ENCODE peak calls at places on chromosomes 11 and 22, in five cellular contexts. B is activated T-helper 1 cell treated with anti-CD3 and anti-CD28 coated beads, Interleukin-12 subunit alpha, Interleukin-12 subunit beta, Interleukin-2, Interleukin-4 antibody, amounts not matched to agents 30 ng/mL and 10 ng/mL and 1 ng/mL, durations not matched to agents 14 hours and 24 hours and 36 hours; F is stimulated activated effector memory CD8-positive, alpha-beta T cell treated with anti-CD3 and anti-CD28 coated beads, Interleukin-12 subunit alpha, Interleukin-12 subunit beta, amount 100 ng/mL, for 72 hours; G is GM18507; Q is T-cell. M is an unnamed sample.

GRCh38 chr11:47508595-47509555 is 44.1 kb downstream of the CELF1 start:
- DNase-seq in G (no peak), Q (no peak), F (no peak), B (no peak), M (no peak)

GRCh38 chr11:93552874-93553273 is 9.7 kb upstream of the SMCO4 start:
- DNase-seq in F (no peak), G (no peak), Q (no peak), B (no peak), M (no peak)

GRCh38 chr11:64934765-64935633 is 694 bp downstream of the GPHA2 start:
- DNase-seq in F (no peak), B (no peak), G (no peak), Q (no peak), M (no peak)

GRCh38 chr11:74849525-74850391 is 99.1 kb downstream of the XRRA1 start:
- DNase-seq in F (no peak), G (no peak), B (no peak), Q (no peak), M (no peak)

GRCh38 chr11:68189888-68190287 is 23.2 kb downstream of the KMT5B start:
- DNase-seq in G (no peak), Q (no peak), B (no peak), F (no peak), M (no peak)

GRCh38 chr11:79438631-79439429 is 2.0 kb downstream of the TENM4 start:
- DNase-seq in F (no peak), B (no peak), G (no peak), Q (no peak), M (no peak)

GRCh38 chr22:39169797-39170466 is 17.5 kb upstream of the CBX7 start:
- DNase-seq in B (no peak), F (no peak), G (no peak), Q (no peak), M (no peak)

GRCh38 chr22:37657590-37658132 is 862 bp upstream of the PDXP start:
- DNase-seq in Q (no peak), G (no peak), F (no peak), B (no peak), M (peak)

GRCh38 chr11:92978226-92979111 is 9.0 kb downstream of the MTNR1B start:
- DNase-seq in B (no peak), F (no peak), G (no peak), Q (no peak), M (no peak)

GRCh38 chr11:2631161-2631560 is 68.6 kb downstream of the KCNQ1OT1 start:
- DNase-seq in B (no peak), Q (no peak), G (no peak), F (no peak), M (no peak)

GRCh38 chr11:93484716-93485115 is 58.5 kb downstream of the SMCO4 start:
- DNase-seq in B (no peak), Q (no peak), F (no peak), G (no peak), M (no peak)

GRCh38 chr11:102560555-102561011 is 30.0 kb upstream of the MMP7 start:
- DNase-seq in Q (no peak), G (no peak), B (no peak), F (no peak), M (no peak)

GRCh38 chr11:65945941-65946558 is 770 bp downstream of the TSGA10IP start:
- DNase-seq in Q (no peak), B (no peak), F (no peak), G (no peak), M (no peak)

GRCh38 chr11:69841170-69841858 is 22.1 kb upstream of the FGF3 start:
- DNase-seq in B (no peak), G (no peak), F (no peak), Q (no peak), M (no peak)

GRCh38 chr11:8222820-8223512 is 40.7 kb downstream of the LMO1 start:
- DNase-seq in B (no peak), F (no peak), Q (no peak), G (no peak), M (no peak)

GRCh38 chr11:35862666-35863065 is 81.2 kb upstream of the LDLRAD3 start:
- DNase-seq in B (no peak), F (no peak), Q (no peak), G (no peak), M (no peak)

GRCh38 chr11:115678942-115679341 is 174.7 kb upstream of the CADM1 start:
- DNase-seq in F (no peak), Q (no peak), B (no peak), G (no peak), M (no peak)

GRCh38 chr11:94997437-94997836 is 23.9 kb downstream of the KDM4D start:
- DNase-seq in Q (no peak), F (no peak), B (no peak), G (no peak), M (no peak)

GRCh38 chr22:45051946-45052345 is 42.1 kb upstream of the PHF21B start:
- DNase-seq in F (no peak), B (no peak), Q (no peak), G (no peak), M (no peak)

GRCh38 chr11:61976813-61977475 is 9.5 kb upstream of the FTH1 start:
- DNase-seq in G (no peak), B (no peak), Q (no peak), F (no peak), M (no peak)

GRCh38 chr22:46159777-46160176 is 9.5 kb downstream of the PPARA start:
- DNase-seq in F (no peak), G (no peak), B (no peak), Q (no peak), M (no peak)

GRCh38 chr22:24390576-24390975 is 36.8 kb upstream of the ADORA2A start:
- DNase-seq in G (no peak), Q (no peak), B (no peak), F (no peak), M (no peak)

GRCh38 chr11:14141676-14142075 is 179.2 kb downstream of the SPON1 start:
- DNase-seq in G (no peak), B (no peak), Q (no peak), F (no peak), M (no peak)